ENCODE peak calls at places on chromosomes 3 and 15, in six cellular contexts. F is B cell, L is OCI-LY7, I is tibial artery, A is GM20000, K is AG04450. Y is an unnamed sample.
A peak's percentile ranks its signal among the peaks of the same experiment; 100 is the strongest.

GRCh38 chr3:23710555-23710954 is 95.2 kb upstream of the UBE2E1 start:
- DNase-seq in L (no peak), K (peak; percentile 92), A (no peak), I (no peak), F (no peak), Y (no peak)

GRCh38 chr3:86180696-86181095 is 810.3 kb downstream of the VGLL3 start:
- DNase-seq in F (no peak), A (no peak), K (no peak), L (no peak), I (no peak), Y (no peak)

GRCh38 chr15:36370735-36371115 is 208.7 kb upstream of the CDIN1 start:
- DNase-seq in I (no peak), A (no peak), K (no peak), L (no peak), F (no peak), Y (no peak)

GRCh38 chr15:83282141-83282540 is 2.3 kb downstream of the BNC1 start:
- DNase-seq in A (no peak), I (no peak), F (no peak), L (no peak), K (no peak), Y (no peak)

GRCh38 chr15:101296418-101297405 is 1.7 kb upstream of the SNRPA1 start:
- DNase-seq in F (no peak), A (no peak), K (no peak), I (no peak), L (no peak), Y (no peak)

GRCh38 chr3:187750041-187750512 is 4.8 kb upstream of the BCL6 start:
- DNase-seq in K (no peak), A (no peak), L (peak; percentile 78), F (no peak), I (no peak), Y (no peak)

GRCh38 chr3:182412066-182412465 is 381.2 kb upstream of the ATP11B start:
- DNase-seq in A (no peak), I (no peak), L (peak; percentile 55), K (no peak), F (no peak), Y (no peak)

GRCh38 chr3:128503751-128504532 is 10.9 kb upstream of the GATA2 start:
- DNase-seq in A (no peak), F (no peak), K (no peak), L (no peak), I (no peak), Y (no peak)

GRCh38 chr15:93829115-93829849 is 402.1 kb upstream of the MCTP2 start:
- DNase-seq in K (peak; percentile 10), L (no peak), A (no peak), I (no peak), F (no peak), Y (no peak)

GRCh38 chr3:47910777-47911440 is 105.3 kb downstream of the MAP4 start:
- DNase-seq in A (no peak), L (no peak), F (no peak), K (peak; percentile 70), I (no peak), Y (no peak)

GRCh38 chr3:46549408-46549904 is 16.6 kb downstream of the LRRC2 start:
- DNase-seq in F (no peak), L (peak; percentile 97), A (no peak), I (no peak), K (no peak), Y (no peak)

GRCh38 chr15:91385301-91385700 is 285.2 kb downstream of the SV2B start:
- DNase-seq in F (no peak), A (no peak), I (no peak), K (no peak), L (no peak), Y (no peak)

GRCh38 chr15:65778269-65778668 is 13.8 kb downstream of the DENND4A start:
- DNase-seq in F (no peak), K (no peak), A (no peak), I (no peak), L (no peak), Y (no peak)

GRCh38 chr3:159732172-159733111 is 256.2 kb upstream of the IL12A start:
- DNase-seq in K (peak; percentile 52), L (no peak), I (no peak), F (no peak), A (no peak), Y (no peak)

GRCh38 chr15:59260090-59260489 is 53.4 kb downstream of the LDHAL6B start:
- DNase-seq in I (no peak), A (no peak), F (no peak), L (no peak), K (no peak), Y (no peak)

GRCh38 chr3:124295358-124295757 is 303.4 kb upstream of the ROPN1 start:
- DNase-seq in I (no peak), L (no peak), K (no peak), F (no peak), A (no peak), Y (no peak)

GRCh38 chr3:46903341-46904302 is 26.1 kb downstream of the PTH1R start:
- DNase-seq in I (peak; percentile 65), A (no peak), L (no peak), F (no peak), K (no peak), Y (no peak)

GRCh38 chr15:32838338-32838737 is 120.5 kb downstream of the GREM1 start:
- DNase-seq in K (no peak), A (no peak), I (no peak), F (no peak), L (no peak), Y (no peak)

GRCh38 chr3:157042226-157042625 is 117.7 kb downstream of the CCNL1 start:
- DNase-seq in K (no peak), A (no peak), I (no peak), L (no peak), F (no peak), Y (no peak)

GRCh38 chr3:13338996-13339395 is 81.1 kb downstream of the NUP210 start:
- DNase-seq in L (no peak), K (no peak), F (no peak), I (no peak), A (no peak), Y (no peak)

GRCh38 chr3:8964436-8965370 is 1.4 kb upstream of the RAD18 start:
- DNase-seq in I (no peak), F (no peak), L (no peak), A (no peak), K (no peak), Y (no peak)

GRCh38 chr3:123818921-123819429 is 65.2 kb downstream of the MYLK start:
- DNase-seq in L (no peak), F (no peak), K (peak; percentile 45), I (no peak), A (no peak), Y (no peak)

GRCh38 chr15:74134387-74135027 is 4.1 kb downstream of the ISLR2 start:
- DNase-seq in I (peak; percentile 69), F (peak; percentile 59), L (no peak), K (no peak), A (peak; percentile 70), Y (peak; percentile 51)

GRCh38 chr3:127820871-127821853 is 1.2 kb downstream of the MGLL start:
- DNase-seq in L (no peak), K (no peak), A (peak; percentile 78), I (no peak), F (peak; percentile 44), Y (peak; percentile 64)

GRCh38 chr15:44082558-44083151 is 112.4 kb downstream of the FRMD5 start:
- DNase-seq in F (no peak), A (no peak), K (no peak), L (no peak), I (no peak), Y (no peak)

GRCh38 chr3:107061466-107061865 is 315.8 kb upstream of the CCDC54 start:
- DNase-seq in F (no peak), K (no peak), L (no peak), I (no peak), A (no peak), Y (no peak)

GRCh38 chr3:20648294-20648693 is 462.3 kb upstream of the SGO1 start:
- DNase-seq in A (no peak), F (no peak), I (no peak), K (peak; percentile 43), L (no peak), Y (no peak)

DNA sequence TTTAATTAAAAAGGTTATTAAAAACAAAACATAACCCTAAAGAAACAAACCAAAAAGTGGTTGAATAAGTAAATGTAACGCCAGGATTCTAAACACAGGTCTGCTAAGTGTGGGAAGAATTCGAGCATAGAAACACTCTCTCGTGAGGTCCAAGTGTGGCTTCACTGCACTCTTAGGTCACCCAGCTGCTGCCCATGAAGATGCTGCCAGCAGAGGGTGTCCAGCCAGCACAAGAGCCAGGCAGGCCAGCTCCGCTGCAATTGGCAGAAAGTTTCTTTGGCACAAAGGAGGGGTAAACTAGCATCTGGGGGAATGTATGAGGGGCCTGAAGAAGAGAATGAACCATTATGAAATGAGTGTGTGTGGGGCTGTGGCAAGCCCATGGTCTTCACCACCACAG is 215.7 kb upstream of the FEZF2 start:
- DNase-seq in I (no peak), L (no peak), K (no peak), A (no peak), F (no peak), Y (no peak)
- TF ChIP-seq CTCF in I (no peak), L (no peak), K (no peak), A (no peak), F (no peak), Y (no peak)

GRCh38 chr3:67863869-67864268 is 209.5 kb upstream of the SUCLG2 start:
- DNase-seq in L (peak; percentile 29), A (no peak), F (no peak), I (no peak), K (no peak), Y (no peak)
- TF ChIP-seq CTCF in L (peak; percentile 74), A (no peak), F (no peak), I (no peak), K (peak; percentile 51), Y (peak; percentile 6)

GRCh38 chr3:11118181-11118682 is 36.1 kb upstream of the HRH1 start:
- DNase-seq in F (no peak), K (no peak), A (no peak), L (no peak), I (no peak), Y (no peak)

GRCh38 chr3:11115548-11115947 is 38.7 kb upstream of the HRH1 start:
- DNase-seq in L (no peak), A (no peak), I (no peak), F (no peak), K (no peak), Y (no peak)

GRCh38 chr3:11116336-11117059 is 37.8 kb upstream of the HRH1 start:
- DNase-seq in A (no peak), I (no peak), F (no peak), K (no peak), L (no peak), Y (no peak)

GRCh38 chr3:11120091-11120845 is 34.0 kb upstream of the HRH1 start:
- DNase-seq in A (no peak), I (peak; percentile 80), K (no peak), F (no peak), L (no peak), Y (no peak)

GRCh38 chr3:11117591-11117990 is 36.7 kb upstream of the HRH1 start:
- DNase-seq in I (no peak), L (no peak), F (no peak), A (no peak), K (no peak), Y (no peak)
- TF ChIP-seq CTCF in I (no peak), L (no peak), F (no peak), A (no peak), K (no peak), Y (no peak)

DNA sequence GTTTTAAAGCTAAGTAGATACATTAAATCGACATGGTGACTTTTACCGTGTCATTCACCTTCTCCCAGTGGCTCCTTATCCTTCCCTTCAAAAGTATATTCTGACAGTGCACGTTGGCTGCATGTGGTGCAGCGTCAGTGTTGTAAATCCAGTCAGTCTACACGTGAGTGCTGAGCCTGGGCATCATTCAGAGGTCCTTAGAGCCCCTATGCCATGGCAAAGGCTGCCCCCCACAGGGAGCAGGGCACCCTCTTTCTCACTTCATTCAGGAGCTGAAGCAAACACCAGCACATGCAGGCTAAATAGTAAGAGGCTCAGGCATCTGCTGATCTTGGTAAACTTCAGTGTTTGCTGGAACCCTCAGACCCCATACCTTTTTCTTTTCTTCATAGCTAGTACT is 43.3 kb downstream of the RASGRP1 start:
- DNase-seq in I (no peak), K (no peak), A (no peak), L (peak; percentile 6), F (no peak), Y (no peak)
- TF ChIP-seq CTCF in I (no peak), K (no peak), A (no peak), L (peak; percentile 26), F (no peak), Y (no peak)